ENCODE peak calls at places on chromosomes 1 and 21, in five cellular contexts. One of them, this sample, is unnamed.

GRCh38 chr1:53145942-53146708 is 3.7 kb upstream of the SLC1A7 start:
- DNase-seq in heart left ventricle: peak; percentile 36
- DNase-seq in hepatocyte: peak; percentile 94
- DNase-seq in astrocyte: peak; percentile 99
- DNase-seq in ovary: peak; percentile 82
- DNase-seq in this sample: peak; percentile 75

GRCh38 chr1:200659269-200659668 is 10.4 kb downstream of the DDX59 start:
- DNase-seq in hepatocyte: no peak
- DNase-seq in astrocyte: peak; percentile 63
- DNase-seq in heart left ventricle: no peak
- DNase-seq in ovary: no peak
- DNase-seq in this sample: no peak

GRCh38 chr1:199759268-199759724 is 268.2 kb upstream of the NR5A2 start:
- DNase-seq in astrocyte: peak; percentile 43
- DNase-seq in heart left ventricle: no peak
- DNase-seq in ovary: no peak
- DNase-seq in hepatocyte: no peak
- DNase-seq in this sample: no peak

GRCh38 chr1:26284597-26285351 is 4.9 kb downstream of the SH3BGRL3 start:
- DNase-seq in ovary: peak; percentile 59
- DNase-seq in heart left ventricle: peak; percentile 69
- DNase-seq in astrocyte: peak; percentile 94
- DNase-seq in hepatocyte: peak; percentile 91
- DNase-seq in this sample: peak; percentile 87

GRCh38 chr1:2391034-2391384 is 345 bp downstream of the MORN1 start:
- DNase-seq in astrocyte: no peak
- DNase-seq in heart left ventricle: no peak
- DNase-seq in hepatocyte: peak; percentile 54
- DNase-seq in ovary: no peak
- DNase-seq in this sample: no peak

GRCh38 chr1:108747128-108747827 is 804 bp downstream of the STXBP3 start:
- DNase-seq in astrocyte: peak; percentile 83
- DNase-seq in heart left ventricle: peak; percentile 73
- DNase-seq in hepatocyte: peak; percentile 88
- DNase-seq in ovary: peak; percentile 76
- DNase-seq in this sample: peak; percentile 89

GRCh38 chr1:183105449-183105848 is 80.6 kb upstream of the LAMC2 start:
- DNase-seq in ovary: no peak
- DNase-seq in hepatocyte: no peak
- DNase-seq in astrocyte: peak; percentile 73
- DNase-seq in heart left ventricle: no peak
- DNase-seq in this sample: no peak

GRCh38 chr1:11880911-11881748 is 22.4 kb upstream of the NPPB start:
- DNase-seq in heart left ventricle: peak; percentile 90
- DNase-seq in ovary: no peak
- DNase-seq in astrocyte: no peak
- DNase-seq in hepatocyte: no peak
- DNase-seq in this sample: no peak

GRCh38 chr1:113940365-113941244 is 11.5 kb downstream of the HIPK1 start:
- DNase-seq in hepatocyte: no peak
- DNase-seq in ovary: no peak
- DNase-seq in heart left ventricle: no peak
- DNase-seq in astrocyte: no peak
- DNase-seq in this sample: no peak

GRCh38 chr1:230824571-230825060 is 43.7 kb downstream of the C1orf198 start:
- DNase-seq in hepatocyte: no peak
- DNase-seq in ovary: no peak
- DNase-seq in heart left ventricle: no peak
- DNase-seq in astrocyte: peak; percentile 37
- DNase-seq in this sample: peak; percentile 57

DNA sequence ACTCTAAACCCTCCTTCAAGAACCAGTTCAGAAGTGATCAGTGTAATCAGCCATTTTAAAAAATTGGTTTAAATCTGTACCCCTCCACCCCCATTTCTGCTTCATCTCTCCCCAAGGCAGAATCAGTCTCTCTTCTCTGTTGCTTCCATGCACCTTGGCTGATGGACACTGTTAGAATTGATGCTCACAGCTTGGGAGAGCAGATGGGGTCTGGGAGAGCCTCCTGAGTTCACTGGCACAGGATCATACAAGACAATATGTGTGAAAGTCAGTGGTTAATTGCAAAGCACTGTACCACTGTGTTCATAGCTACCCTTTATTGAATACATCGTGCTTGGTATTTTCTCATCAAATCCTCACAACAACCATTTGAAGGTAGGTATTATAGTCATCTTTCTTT is 140.9 kb downstream of the ROR1 start:
- DNase-seq in hepatocyte: no peak
- DNase-seq in heart left ventricle: no peak
- DNase-seq in astrocyte: no peak
- DNase-seq in ovary: no peak
- DNase-seq in this sample: no peak
- H3K4me1 ChIP-seq in hepatocyte: peaks cover 55% of the 10 kb centered on the region
- H3K4me1 ChIP-seq in heart left ventricle: peaks cover 3% of the 10 kb centered on the region
- H3K4me1 ChIP-seq in astrocyte: peaks cover 11% of the 10 kb centered on the region
- H3K4me1 ChIP-seq in ovary: peaks cover 3% of the 10 kb centered on the region
- H3K4me1 ChIP-seq in this sample: peaks cover 83% of the 10 kb centered on the region

DNA sequence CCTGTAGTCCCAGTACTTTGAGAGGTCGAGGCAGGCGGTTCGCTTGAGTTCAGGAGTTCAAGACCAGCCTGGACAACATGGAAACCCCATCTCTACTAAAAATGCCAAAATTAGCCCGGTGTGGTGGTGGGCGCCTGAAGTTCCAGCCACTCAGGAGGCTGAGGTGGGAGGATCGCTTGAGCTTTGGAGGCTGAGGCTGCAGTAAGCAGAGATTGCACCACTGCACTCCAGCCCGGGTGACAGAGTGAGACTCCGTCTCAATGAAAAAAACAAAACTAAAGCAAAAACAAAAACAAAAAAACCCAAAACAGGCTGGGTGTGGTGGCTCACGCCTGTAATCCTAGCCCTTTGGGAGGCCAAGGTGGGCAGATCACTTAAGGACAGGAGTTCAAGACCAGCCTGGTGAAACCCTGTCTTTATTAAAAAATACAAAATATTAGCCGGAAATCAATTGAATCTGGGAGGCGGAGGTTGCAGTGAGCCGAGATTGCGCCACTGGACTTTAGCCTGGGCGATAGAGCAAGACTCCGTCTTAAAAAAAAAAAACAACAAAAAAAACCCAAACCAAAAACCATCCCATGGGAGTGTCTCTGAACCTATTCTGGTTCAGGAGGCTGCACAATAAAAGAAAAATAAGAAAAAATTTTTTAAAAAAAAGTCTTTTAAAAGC is 1.7 kb upstream of the CGN start:
- DNase-seq in astrocyte: no peak
- DNase-seq in hepatocyte: no peak
- DNase-seq in ovary: no peak
- DNase-seq in heart left ventricle: no peak
- DNase-seq in this sample: no peak
- H3K4me3 ChIP-seq in astrocyte: no peak overlapping the region
- H3K4me3 ChIP-seq in hepatocyte: no peak overlapping the region
- H3K4me3 ChIP-seq in ovary: no peak overlapping the region
- H3K4me3 ChIP-seq in heart left ventricle: no peak overlapping the region
- H3K4me3 ChIP-seq in this sample: no peak overlapping the region

GRCh38 chr21:42781150-42781980 is 98.0 kb downstream of the WDR4 start:
- DNase-seq in ovary: peak; percentile 68
- DNase-seq in astrocyte: no peak
- DNase-seq in heart left ventricle: no peak
- DNase-seq in hepatocyte: peak; percentile 70
- DNase-seq in this sample: no peak
- TF ChIP-seq CTCF in ovary: no peak
- TF ChIP-seq CTCF in astrocyte: no peak
- TF ChIP-seq CTCF in heart left ventricle: peak; percentile 11
- TF ChIP-seq CTCF in hepatocyte: peak; percentile 34
- TF ChIP-seq CTCF in this sample: no peak

GRCh38 chr1:178354816-178355215 is 141.9 kb downstream of the CLEC20A start:
- DNase-seq in astrocyte: peak; percentile 29
- DNase-seq in hepatocyte: no peak
- DNase-seq in heart left ventricle: no peak
- DNase-seq in ovary: no peak
- DNase-seq in this sample: no peak

GRCh38 chr1:178356299-178356698 is 140.5 kb downstream of the CLEC20A start:
- DNase-seq in astrocyte: no peak
- DNase-seq in ovary: no peak
- DNase-seq in hepatocyte: no peak
- DNase-seq in heart left ventricle: no peak
- DNase-seq in this sample: no peak

GRCh38 chr1:178353524-178353923 is 143.2 kb downstream of the CLEC20A start:
- DNase-seq in astrocyte: no peak
- DNase-seq in ovary: no peak
- DNase-seq in hepatocyte: no peak
- DNase-seq in heart left ventricle: no peak
- DNase-seq in this sample: no peak

GRCh38 chr1:178352790-178353416 is 143.9 kb downstream of the CLEC20A start:
- DNase-seq in ovary: no peak
- DNase-seq in hepatocyte: no peak
- DNase-seq in heart left ventricle: no peak
- DNase-seq in astrocyte: no peak
- DNase-seq in this sample: no peak
- H3K4me1 ChIP-seq in ovary: peaks cover 5% of the 10 kb centered on the region
- H3K4me1 ChIP-seq in hepatocyte: no peaks in the 10 kb centered on the region
- H3K4me1 ChIP-seq in heart left ventricle: no peaks in the 10 kb centered on the region
- H3K4me1 ChIP-seq in astrocyte: no peaks in the 10 kb centered on the region
- H3K4me1 ChIP-seq in this sample: peaks cover 27% of the 10 kb centered on the region

GRCh38 chr21:45984584-45985095 is 3.1 kb downstream of the COL6A1 start:
- DNase-seq in hepatocyte: no peak
- DNase-seq in ovary: no peak
- DNase-seq in astrocyte: no peak
- DNase-seq in heart left ventricle: no peak
- DNase-seq in this sample: no peak

GRCh38 chr21:45986316-45987051 is 4.9 kb downstream of the COL6A1 start:
- DNase-seq in astrocyte: no peak
- DNase-seq in heart left ventricle: peak; percentile 16
- DNase-seq in hepatocyte: no peak
- DNase-seq in ovary: peak; percentile 42
- DNase-seq in this sample: peak; percentile 66

GRCh38 chr21:45987121-45987711 is 5.6 kb downstream of the COL6A1 start:
- DNase-seq in astrocyte: no peak
- DNase-seq in ovary: peak; percentile 52
- DNase-seq in hepatocyte: no peak
- DNase-seq in heart left ventricle: peak; percentile 19
- DNase-seq in this sample: no peak

GRCh38 chr21:45983981-45984551 is 2.5 kb downstream of the COL6A1 start:
- DNase-seq in astrocyte: no peak
- DNase-seq in ovary: peak; percentile 72
- DNase-seq in heart left ventricle: peak; percentile 38
- DNase-seq in hepatocyte: no peak
- DNase-seq in this sample: peak; percentile 51

DNA sequence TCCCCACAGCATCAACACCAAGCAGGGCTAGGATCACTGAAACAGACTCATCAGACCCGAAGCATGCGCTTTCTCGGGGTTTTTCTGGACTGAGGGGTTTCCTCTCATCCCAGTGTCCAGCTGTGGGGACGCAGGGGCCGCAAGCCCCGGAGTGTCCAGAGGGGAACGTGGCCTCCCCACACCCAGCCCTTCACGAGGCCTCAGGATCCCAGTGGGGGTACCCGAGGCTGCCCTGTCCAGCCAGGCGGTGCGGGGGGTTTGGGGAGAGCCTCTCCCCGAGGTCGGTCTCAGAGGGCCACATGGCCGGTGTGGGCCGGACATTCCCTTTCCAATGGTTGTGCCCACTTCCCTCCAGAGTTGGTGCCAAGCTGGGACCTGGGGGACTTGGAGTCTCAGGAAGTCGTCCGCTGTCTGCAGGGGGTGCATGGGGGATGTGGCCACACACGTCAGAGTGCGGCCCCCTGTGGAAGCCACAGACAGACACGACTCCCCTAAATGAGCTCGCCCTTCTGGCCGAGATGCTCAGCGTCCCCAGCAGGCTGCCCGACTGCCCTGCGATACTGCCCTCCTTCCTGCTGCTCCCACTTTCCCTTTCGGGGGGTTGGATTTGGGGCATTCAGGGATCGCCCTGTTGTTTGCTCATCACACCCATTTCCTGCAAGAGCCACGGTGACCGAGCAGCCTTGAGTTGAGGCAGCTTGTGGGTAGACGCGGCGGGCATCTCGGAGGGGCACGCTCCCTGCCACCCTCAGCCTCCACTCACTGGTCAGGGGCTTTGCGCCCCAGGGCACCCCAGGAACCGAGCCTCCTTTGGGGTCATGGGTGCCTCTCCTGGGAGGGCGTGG is 4.1 kb downstream of the COL6A1 start:
- DNase-seq in hepatocyte: no peak
- DNase-seq in heart left ventricle: peak; percentile 17
- DNase-seq in astrocyte: no peak
- DNase-seq in ovary: peak; percentile 47
- DNase-seq in this sample: peak; percentile 20
- H3K4me3 ChIP-seq in hepatocyte: no peak overlapping the region
- H3K4me3 ChIP-seq in heart left ventricle: no peak overlapping the region
- H3K4me3 ChIP-seq in astrocyte: no peak overlapping the region
- H3K4me3 ChIP-seq in ovary: no peak overlapping the region
- H3K4me3 ChIP-seq in this sample: no peak overlapping the region

GRCh38 chr1:99735852-99736251 is 30.6 kb downstream of the FRRS1 start:
- DNase-seq in astrocyte: no peak
- DNase-seq in heart left ventricle: no peak
- DNase-seq in hepatocyte: no peak
- DNase-seq in ovary: no peak
- DNase-seq in this sample: no peak

GRCh38 chr1:99731384-99731783 is 35.1 kb downstream of the FRRS1 start:
- DNase-seq in heart left ventricle: no peak
- DNase-seq in astrocyte: peak; percentile 64
- DNase-seq in hepatocyte: no peak
- DNase-seq in ovary: no peak
- DNase-seq in this sample: no peak

GRCh38 chr1:99738858-99739465 is 27.5 kb downstream of the FRRS1 start:
- DNase-seq in astrocyte: no peak
- DNase-seq in heart left ventricle: no peak
- DNase-seq in ovary: no peak
- DNase-seq in hepatocyte: peak; percentile 52
- DNase-seq in this sample: no peak

GRCh38 chr1:99740141-99740540 is 26.3 kb downstream of the FRRS1 start:
- DNase-seq in ovary: no peak
- DNase-seq in hepatocyte: no peak
- DNase-seq in astrocyte: no peak
- DNase-seq in heart left ventricle: no peak
- DNase-seq in this sample: no peak

DNA sequence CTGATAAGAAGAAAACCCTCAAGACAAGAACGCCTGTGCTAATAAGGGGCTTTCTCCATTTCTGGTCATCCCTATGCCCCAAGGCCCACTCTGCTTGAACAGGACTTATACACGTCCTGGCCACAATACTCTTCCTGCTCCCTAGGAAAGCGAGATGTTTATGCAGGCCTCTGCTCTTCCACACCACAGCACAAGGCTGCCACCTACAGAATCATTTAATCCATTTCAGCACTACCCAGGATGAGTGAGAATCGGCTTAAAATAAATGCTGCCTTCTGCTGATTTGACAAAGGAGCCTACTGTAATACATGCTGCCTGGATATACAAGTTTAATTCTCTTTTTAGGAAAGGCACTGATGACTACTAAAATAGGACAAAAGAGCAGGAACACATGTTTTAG is 29.4 kb downstream of the FRRS1 start:
- DNase-seq in hepatocyte: peak; percentile 42
- DNase-seq in ovary: no peak
- DNase-seq in astrocyte: peak; percentile 53
- DNase-seq in heart left ventricle: peak; percentile 24
- DNase-seq in this sample: no peak
- TF ChIP-seq CTCF in hepatocyte: peak; percentile 45
- TF ChIP-seq CTCF in ovary: no peak
- TF ChIP-seq CTCF in astrocyte: peak; percentile 61
- TF ChIP-seq CTCF in heart left ventricle: peak; percentile 71
- TF ChIP-seq CTCF in this sample: no peak

GRCh38 chr1:65425697-65426096 is 5.2 kb downstream of the LEPR start:
- DNase-seq in hepatocyte: no peak
- DNase-seq in heart left ventricle: no peak
- DNase-seq in ovary: no peak
- DNase-seq in astrocyte: peak; percentile 82
- DNase-seq in this sample: no peak
- H3K4me1 ChIP-seq in hepatocyte: peaks cover 19% of the 10 kb centered on the region
- H3K4me1 ChIP-seq in heart left ventricle: peaks cover 71% of the 10 kb centered on the region
- H3K4me1 ChIP-seq in ovary: peaks cover 17% of the 10 kb centered on the region
- H3K4me1 ChIP-seq in astrocyte: peaks cover 64% of the 10 kb centered on the region
- H3K4me1 ChIP-seq in this sample: peaks cover 50% of the 10 kb centered on the region

GRCh38 chr1:90838720-90839119 is 121.6 kb upstream of the BARHL2 start:
- DNase-seq in heart left ventricle: no peak
- DNase-seq in hepatocyte: no peak
- DNase-seq in astrocyte: no peak
- DNase-seq in ovary: no peak
- DNase-seq in this sample: no peak
- H3K4me3 ChIP-seq in heart left ventricle: no peak overlapping the region
- H3K4me3 ChIP-seq in hepatocyte: no peak overlapping the region
- H3K4me3 ChIP-seq in astrocyte: no peak overlapping the region
- H3K4me3 ChIP-seq in ovary: no peak overlapping the region
- H3K4me3 ChIP-seq in this sample: no peak overlapping the region